ENCODE peak calls at places on chromosome 10, in eight cellular contexts. Q is choroid plexus epithelial cell, U is fibroblast of villous mesenchyme, J is A673, Y is fibroblast of the aortic adventitia, E is GM06990, V is uterus, K is psoas muscle. X is an unnamed sample.
A peak's percentile ranks its signal among the peaks of the same experiment; 100 is the strongest.

GRCh38 chr10:132386419-132386831 is 10.6 kb upstream of the PWWP2B start:
- DNase-seq in Q (no peak), U (no peak), J (no peak), Y (no peak), E (no peak), V (peak; percentile 13), K (peak; percentile 45), X (no peak)

GRCh38 chr10:114042895-114043531 is 653 bp upstream of the ADRB1 start:
- DNase-seq in Q (peak; percentile 63), U (peak; percentile 21), J (peak; percentile 89), Y (peak; percentile 4), E (peak; percentile 73), V (no peak), K (peak; percentile 63), X (peak; percentile 64)

GRCh38 chr10:34768261-34768971 is 46.7 kb downstream of the PARD3 start:
- DNase-seq in Q (peak; percentile 53), U (no peak), J (peak; percentile 61), Y (peak; percentile 89), E (no peak), V (peak; percentile 36), K (peak; percentile 91), X (peak; percentile 83)

GRCh38 chr10:19775286-19775685 is 40.9 kb upstream of the PLXDC2 start:
- DNase-seq in Q (no peak), U (no peak), J (no peak), Y (no peak), E (no peak), V (no peak), K (no peak), X (no peak)

GRCh38 chr10:24310104-24310503 is 101.2 kb downstream of the KIAA1217 start:
- DNase-seq in Q (no peak), U (no peak), J (no peak), Y (peak; percentile 18), E (no peak), V (no peak), K (no peak), X (no peak)

GRCh38 chr10:29617880-29618340 is 16.9 kb downstream of the SVIL start:
- DNase-seq in Q (no peak), U (peak; percentile 81), J (peak; percentile 44), Y (peak; percentile 60), E (no peak), V (peak; percentile 68), K (no peak), X (no peak)

GRCh38 chr10:47029181-47029971 is 118.1 kb downstream of the PTPN20 start:
- DNase-seq in Q (no peak), U (no peak), J (no peak), Y (no peak), E (no peak), V (peak; percentile 5), K (peak; percentile 60), X (no peak)

GRCh38 chr10:116811691-116812090 is 37.6 kb upstream of the ENO4 start:
- DNase-seq in Q (no peak), U (no peak), J (no peak), Y (no peak), E (no peak), V (no peak), K (no peak), X (no peak)

GRCh38 chr10:28241766-28242399 is 61.0 kb downstream of the MPP7 start:
- DNase-seq in Q (peak; percentile 79), U (peak; percentile 56), J (peak; percentile 66), Y (peak; percentile 74), E (no peak), V (no peak), K (no peak), X (no peak)

GRCh38 chr10:128739937-128740336 is 613.7 kb upstream of the MKI67 start:
- DNase-seq in Q (no peak), U (no peak), J (no peak), Y (no peak), E (no peak), V (no peak), K (no peak), X (no peak)

GRCh38 chr10:132654708-132655661 is 117.4 kb downstream of the INPP5A start:
- DNase-seq in Q (peak; percentile 74), U (peak; percentile 61), J (peak; percentile 71), Y (peak; percentile 64), E (peak; percentile 44), V (peak; percentile 59), K (peak; percentile 73), X (peak; percentile 42)

GRCh38 chr10:12097791-12098190 is 29.0 kb downstream of the DHTKD1 start:
- DNase-seq in Q (peak; percentile 56), U (peak; percentile 29), J (no peak), Y (no peak), E (no peak), V (no peak), K (no peak), X (no peak)

GRCh38 chr10:27998954-27999275 is at the start of gene ODAD2:
- DNase-seq in Q (no peak), U (no peak), J (peak; percentile 3), Y (no peak), E (no peak), V (no peak), K (no peak), X (no peak)

GRCh38 chr10:24467094-24467493 is 256.6 kb downstream of the ARHGAP21 start:
- DNase-seq in Q (no peak), U (no peak), J (no peak), Y (no peak), E (no peak), V (no peak), K (no peak), X (no peak)

GRCh38 chr10:15690031-15690430 is 29.7 kb downstream of the ITGA8 start:
- DNase-seq in Q (no peak), U (no peak), J (no peak), Y (no peak), E (no peak), V (no peak), K (no peak), X (no peak)

GRCh38 chr10:71234017-71234894 is 21.9 kb downstream of the UNC5B start:
- DNase-seq in Q (no peak), U (no peak), J (no peak), Y (no peak), E (no peak), V (no peak), K (no peak), X (peak; percentile 19)

GRCh38 chr10:66838656-66839055 is 87.2 kb upstream of the LRRTM3 start:
- DNase-seq in Q (no peak), U (no peak), J (no peak), Y (no peak), E (no peak), V (no peak), K (no peak), X (no peak)

GRCh38 chr10:79339266-79339665 is 8.0 kb upstream of the PPIF start:
- DNase-seq in Q (no peak), U (no peak), J (no peak), Y (no peak), E (no peak), V (no peak), K (no peak), X (no peak)

GRCh38 chr10:130634796-130635195 is 498.6 kb downstream of the GLRX3 start:
- DNase-seq in Q (no peak), U (no peak), J (no peak), Y (no peak), E (no peak), V (no peak), K (no peak), X (no peak)

GRCh38 chr10:56537984-56538383 is 176.9 kb upstream of the ZWINT start:
- DNase-seq in Q (peak; percentile 60), U (peak; percentile 7), J (peak; percentile 0), Y (peak; percentile 14), E (no peak), V (no peak), K (no peak), X (no peak)

GRCh38 chr10:12597800-12598750 is 248.7 kb downstream of the CAMK1D start:
- DNase-seq in Q (no peak), U (no peak), J (peak; percentile 87), Y (no peak), E (no peak), V (no peak), K (no peak), X (no peak)

DNA sequence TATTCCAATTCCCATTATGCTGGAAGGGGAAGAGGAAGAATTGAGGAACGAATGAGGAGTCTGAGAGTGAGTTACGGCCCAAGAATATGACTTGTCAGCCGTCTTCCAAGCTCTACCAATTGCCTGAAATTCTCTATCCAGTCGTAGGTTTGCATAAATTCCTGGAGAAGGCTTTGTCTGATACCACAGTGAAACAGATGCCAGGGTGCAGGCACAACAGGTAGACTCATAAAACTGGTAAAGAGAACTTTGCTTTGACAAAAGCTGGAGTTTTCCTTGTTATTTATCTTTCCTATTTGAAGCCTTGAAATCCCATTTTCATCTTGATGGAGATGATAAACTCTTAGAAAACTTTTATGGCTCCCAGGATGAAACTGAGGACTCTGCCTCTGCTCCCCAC is 251.2 kb downstream of the KCNMA1 start:
- DNase-seq in Q (no peak), U (no peak), J (no peak), Y (no peak), E (no peak), V (no peak), K (no peak), X (no peak)
- H3K4me3 ChIP-seq in Q (no peak overlapping the region), U (no peak overlapping the region), J (no peak overlapping the region), Y (no peak overlapping the region), E (no peak overlapping the region), V (no peak overlapping the region), K (no peak overlapping the region), X (no peak overlapping the region)

GRCh38 chr10:49113741-49114141 is 1.6 kb downstream of the VSTM4 start:
- DNase-seq in Q (no peak), U (no peak), J (no peak), Y (no peak), E (no peak), V (no peak), K (no peak), X (no peak)

GRCh38 chr10:49114718-49115014 is 656 bp downstream of the VSTM4 start:
- DNase-seq in Q (peak; percentile 20), U (peak; percentile 33), J (no peak), Y (no peak), E (no peak), V (no peak), K (peak; percentile 59), X (no peak)

GRCh38 chr10:49116509-49117365 is 1.4 kb upstream of the VSTM4 start:
- DNase-seq in Q (no peak), U (no peak), J (no peak), Y (no peak), E (no peak), V (no peak), K (no peak), X (no peak)

GRCh38 chr10:49115796-49116508 is 630 bp upstream of the VSTM4 start:
- DNase-seq in Q (no peak), U (no peak), J (no peak), Y (no peak), E (no peak), V (no peak), K (no peak), X (no peak)

GRCh38 chr10:49115015-49115795 is at the start of gene VSTM4:
- DNase-seq in Q (peak; percentile 62), U (no peak), J (peak; percentile 10), Y (peak; percentile 61), E (no peak), V (peak; percentile 55), K (peak; percentile 67), X (peak; percentile 61)
- H3K4me3 ChIP-seq in Q (peak within 1 kb of the TSS; percentile 67), U (peak within 1 kb of the TSS; percentile 57), J (peak within 1 kb of the TSS; percentile 19), Y (peak within 1 kb of the TSS; percentile 75), E (no peak within 1 kb of the TSS), V (peak within 1 kb of the TSS; percentile 66), K (peak within 1 kb of the TSS; percentile 69), X (peak within 1 kb of the TSS; percentile 77)

GRCh38 chr10:17943033-17943745 is 8.5 kb upstream of the SLC39A12 start:
- DNase-seq in Q (no peak), U (no peak), J (no peak), Y (no peak), E (no peak), V (no peak), K (no peak), X (no peak)
- H3K4me3 ChIP-seq in Q (no peak overlapping the region), U (no peak overlapping the region), J (no peak overlapping the region), Y (no peak overlapping the region), E (no peak overlapping the region), V (no peak overlapping the region), K (no peak overlapping the region), X (no peak overlapping the region)

GRCh38 chr10:100183482-100183881 is 2.3 kb downstream of the ERLIN1 start:
- DNase-seq in Q (peak; percentile 46), U (peak; percentile 45), J (no peak), Y (no peak), E (no peak), V (no peak), K (no peak), X (no peak)
- H3K4me3 ChIP-seq in Q (no peak overlapping the region), U (no peak overlapping the region), J (peak overlapping the region; percentile 66), Y (no peak overlapping the region), E (no peak overlapping the region), V (no peak overlapping the region), K (no peak overlapping the region), X (no peak overlapping the region)

X was measured in left ventricle myocardium inferior.